ENCODE peak calls at places on chromosomes 16 and 17, in eight cellular contexts. G is cardiac muscle cell, Y is lung, C is fibroblast of pulmonary artery, T is A549, I is cardiac fibroblast, M is BE2C, W is HCT116. A is an unnamed sample.

GRCh38 chr16:3879258-3879886 is 1.1 kb downstream of the CREBBP start:
- DNase-seq in G (no peak), Y (no peak), C (no peak), T (no peak), I (peak), M (peak), W (no peak), A (no peak)

GRCh38 chr16:48366165-48367093 is 18.8 kb downstream of the SIAH1 start:
- DNase-seq in G (peak), Y (peak), C (peak), T (peak), I (peak), M (peak), W (peak), A (peak)

GRCh38 chr17:12250973-12251372 is 230.3 kb downstream of the MAP2K4 start:
- DNase-seq in G (no peak), Y (no peak), C (no peak), T (no peak), I (no peak), M (no peak), W (no peak), A (no peak)

GRCh38 chr17:55577687-55578086 is 66.4 kb upstream of the SMIM36 start:
- DNase-seq in G (no peak), Y (no peak), C (no peak), T (no peak), I (no peak), M (no peak), W (no peak), A (no peak)

GRCh38 chr17:2198917-2199316 is 104.7 kb downstream of the SMG6 start:
- DNase-seq in G (peak), Y (no peak), C (peak), T (no peak), I (peak), M (no peak), W (no peak), A (no peak)

GRCh38 chr16:57115504-57116182 is 23.3 kb downstream of the CPNE2 start:
- DNase-seq in G (peak), Y (no peak), C (peak), T (no peak), I (peak), M (no peak), W (no peak), A (no peak)

GRCh38 chr17:39605492-39606433 is 2.0 kb downstream of the NEUROD2 start:
- DNase-seq in G (no peak), Y (no peak), C (no peak), T (peak), I (peak), M (no peak), W (no peak), A (no peak)

GRCh38 chr17:56723471-56723870 is 110.2 kb downstream of the C17orf67 start:
- DNase-seq in G (no peak), Y (no peak), C (no peak), T (no peak), I (no peak), M (no peak), W (no peak), A (no peak)

GRCh38 chr17:58344047-58344790 is 7.8 kb downstream of the SUPT4H1 start:
- DNase-seq in G (peak), Y (no peak), C (peak), T (no peak), I (no peak), M (no peak), W (no peak), A (no peak)

GRCh38 chr17:39001703-39002637 is 34.8 kb upstream of the FBXO47 start:
- DNase-seq in G (peak), Y (peak), C (peak), T (peak), I (peak), M (no peak), W (no peak), A (no peak)

GRCh38 chr17:82148011-82148410 is 50.0 kb upstream of the FASN start:
- DNase-seq in G (no peak), Y (no peak), C (no peak), T (no peak), I (no peak), M (no peak), W (no peak), A (no peak)

GRCh38 chr17:6421700-6422604 is 13.0 kb downstream of the AIPL1 start:
- DNase-seq in G (peak), Y (peak), C (peak), T (peak), I (peak), M (peak), W (peak), A (peak)

GRCh38 chr17:78823282-78824046 is 17.1 kb downstream of the USP36 start:
- DNase-seq in G (no peak), Y (no peak), C (no peak), T (no peak), I (no peak), M (no peak), W (no peak), A (no peak)

GRCh38 chr17:40139566-40140058 is 725 bp upstream of the CASC3 start:
- DNase-seq in G (no peak), Y (peak), C (no peak), T (no peak), I (no peak), M (no peak), W (no peak), A (no peak)

GRCh38 chr17:9240659-9241370 is 219.5 kb downstream of the NTN1 start:
- DNase-seq in G (peak), Y (peak), C (peak), T (peak), I (peak), M (no peak), W (no peak), A (no peak)

GRCh38 chr16:84131118-84131517 is 13.9 kb downstream of the HSDL1 start:
- DNase-seq in G (no peak), Y (no peak), C (no peak), T (no peak), I (no peak), M (no peak), W (no peak), A (no peak)

GRCh38 chr17:80348551-80349436 is 66.2 kb upstream of the ENDOV start:
- DNase-seq in G (no peak), Y (no peak), C (no peak), T (no peak), I (no peak), M (no peak), W (no peak), A (no peak)

GRCh38 chr17:48059125-48059668 is 11.0 kb downstream of the NFE2L1 start:
- DNase-seq in G (no peak), Y (no peak), C (no peak), T (no peak), I (no peak), M (no peak), W (no peak), A (no peak)
- H3K4me3 ChIP-seq in G (no peak), Y (no peak), C (no peak), T (no peak), I (no peak), M (no peak), W (no peak), A (no peak)

DNA sequence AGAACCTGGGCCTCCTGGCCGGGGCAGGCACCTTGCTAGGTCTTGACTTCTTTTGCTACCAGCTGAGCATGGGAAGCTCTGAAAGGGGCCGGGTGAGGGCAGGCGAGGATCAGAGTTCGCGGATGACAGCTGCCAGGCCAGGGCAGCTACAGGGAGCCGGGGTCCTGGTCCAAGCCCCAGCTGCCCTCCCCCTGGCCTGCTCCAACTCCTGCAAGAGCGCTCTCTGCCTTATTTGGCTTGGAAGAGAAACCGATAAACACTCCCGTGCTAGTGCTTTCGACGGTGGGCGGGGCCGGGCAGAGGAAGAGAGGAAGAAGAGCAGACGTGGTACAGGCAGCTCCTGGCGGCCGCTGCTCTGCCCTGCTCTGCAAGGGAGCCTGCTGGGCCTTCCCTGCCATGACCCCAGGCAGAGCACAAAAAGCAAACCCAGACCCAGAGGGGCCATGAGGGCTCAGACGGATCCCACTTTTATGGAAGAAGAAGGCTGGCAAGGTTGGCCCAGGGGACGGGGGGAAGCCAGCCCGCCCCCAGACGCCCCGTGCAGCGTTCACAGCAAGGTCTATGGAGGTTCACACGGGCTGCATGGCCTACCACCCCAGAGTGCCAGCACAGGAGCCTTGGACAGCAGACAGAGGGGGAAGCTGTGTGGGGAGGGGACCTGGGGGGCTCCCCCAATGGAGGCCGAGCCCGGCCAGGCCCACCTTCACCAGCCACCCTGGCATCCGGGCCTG is 25.6 kb downstream of the PIEZO1 start:
- DNase-seq in G (peak), Y (peak), C (peak), T (no peak), I (no peak), M (peak), W (no peak), A (peak)
- TF ChIP-seq CTCF in G (no peak), Y (no peak), C (no peak), T (no peak), I (no peak), M (no peak), W (no peak), A (peak)

DNA sequence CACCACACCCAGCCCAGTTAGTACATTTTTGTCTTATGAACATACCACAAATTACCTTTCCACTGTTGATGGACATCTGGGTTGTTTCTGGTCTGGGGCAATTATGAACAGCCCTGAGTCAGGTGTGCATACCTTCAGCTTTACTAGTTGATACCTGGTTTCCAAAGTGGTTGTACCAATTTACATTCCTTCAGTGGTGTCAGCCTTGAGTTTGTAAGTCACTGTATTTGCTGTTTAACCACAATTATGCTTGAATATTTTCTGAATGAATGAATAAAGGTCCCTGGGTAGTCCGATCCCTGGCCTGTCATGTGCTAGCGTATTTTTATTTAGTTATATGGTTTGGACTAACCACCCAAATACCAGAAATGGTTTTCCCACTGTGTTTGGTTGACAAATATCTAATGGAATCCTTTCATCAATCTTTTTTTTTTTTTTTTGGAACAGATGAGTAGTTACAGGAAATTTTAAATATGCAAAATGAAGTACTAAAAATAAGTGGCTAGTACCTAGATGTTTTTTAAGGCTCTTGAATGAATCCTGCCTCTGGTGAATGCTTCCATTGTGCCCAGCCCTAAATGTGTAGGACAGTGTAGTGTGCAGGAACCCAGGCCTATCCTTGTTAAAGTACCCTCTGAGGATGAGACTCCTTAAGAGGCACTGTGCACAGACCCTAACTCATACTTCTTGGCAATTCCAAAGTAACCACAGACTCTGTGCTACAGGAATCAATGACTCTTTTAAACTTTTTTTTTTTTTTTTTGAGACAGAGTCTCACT is 3.7 kb downstream of the DUSP14 start:
- DNase-seq in G (peak), Y (no peak), C (peak), T (no peak), I (peak), M (no peak), W (peak), A (no peak)
- H3K4me3 ChIP-seq in G (no peak), Y (no peak), C (no peak), T (no peak), I (no peak), M (no peak), W (no peak), A (no peak)

DNA sequence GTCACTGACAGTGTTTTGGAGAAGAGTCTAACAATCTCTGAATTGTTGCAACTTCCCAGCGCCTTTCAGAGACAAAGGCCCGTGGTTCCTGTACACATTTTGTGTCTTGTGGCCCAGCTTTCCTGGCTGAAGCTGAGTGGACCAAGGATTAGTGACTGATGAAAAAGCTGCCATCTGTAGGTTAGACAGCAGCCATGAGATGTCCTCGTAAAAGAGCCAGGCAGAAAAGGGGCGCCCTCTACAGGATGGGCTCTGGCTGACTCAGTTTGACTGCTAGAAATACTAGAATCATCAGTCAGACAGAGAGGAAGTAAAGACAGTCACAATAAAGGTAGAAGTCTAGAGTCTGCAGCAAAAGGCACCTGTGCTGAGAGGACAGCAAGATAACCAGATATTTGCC is 26.5 kb upstream of the NF1 start:
- DNase-seq in G (peak), Y (no peak), C (peak), T (peak), I (peak), M (peak), W (peak), A (no peak)
- TF ChIP-seq CTCF in G (peak), Y (peak), C (peak), T (peak), I (peak), M (peak), W (peak), A (peak)

GRCh38 chr17:63918305-63918704 is 334 bp downstream of the GH1 start:
- DNase-seq in G (peak), Y (no peak), C (no peak), T (peak), I (no peak), M (no peak), W (no peak), A (no peak)

GRCh38 chr17:63917646-63918045 is 993 bp downstream of the GH1 start:
- DNase-seq in G (no peak), Y (no peak), C (no peak), T (no peak), I (no peak), M (no peak), W (no peak), A (no peak)

GRCh38 chr17:63916566-63917185 is 2.0 kb downstream of the GH1 start:
- DNase-seq in G (no peak), Y (no peak), C (no peak), T (no peak), I (no peak), M (no peak), W (no peak), A (no peak)

GRCh38 chr17:63914471-63914870 is 3.4 kb upstream of the CSHL1 start:
- DNase-seq in G (no peak), Y (no peak), C (no peak), T (no peak), I (no peak), M (no peak), W (no peak), A (no peak)

GRCh38 chr17:63919311-63919723 is 678 bp upstream of the GH1 start:
- DNase-seq in G (peak), Y (peak), C (peak), T (peak), I (peak), M (peak), W (peak), A (no peak)
- H3K4me3 ChIP-seq in G (no peak), Y (no peak), C (no peak), T (no peak), I (no peak), M (no peak), W (no peak), A (no peak)